ENCODE peak calls at places on chromosomes 12 and 14, in six cellular contexts. K, L, I, G, E and H are unnamed samples.

GRCh38 chr12:2288875-2289274 is 236.1 kb downstream of the CACNA1C start:
- DNase-seq in K (peak), L (no peak), I (no peak), G (no peak), E (no peak), H (no peak)

GRCh38 chr12:69896653-69897381 is 71.8 kb downstream of the MYRFL start:
- DNase-seq in K (no peak), L (no peak), I (no peak), G (no peak), E (no peak), H (no peak)

GRCh38 chr14:101731187-101732080 is 30.1 kb upstream of the PPP2R5C start:
- DNase-seq in K (peak), L (peak), I (peak), G (peak), E (no peak), H (peak)

GRCh38 chr12:103330672-103331071 is 165.1 kb downstream of the C12orf42 start:
- DNase-seq in K (no peak), L (no peak), I (no peak), G (no peak), E (no peak), H (no peak)

GRCh38 chr14:77311217-77311616 is 9.5 kb downstream of the POMT2 start:
- DNase-seq in K (no peak), L (no peak), I (no peak), G (no peak), E (no peak), H (no peak)

GRCh38 chr12:109770104-109770860 is 56.7 kb downstream of the FAM222A start:
- DNase-seq in K (no peak), L (no peak), I (no peak), G (peak), E (no peak), H (no peak)

GRCh38 chr14:91351508-91351853 is 66.1 kb downstream of the CCDC88C start:
- DNase-seq in K (no peak), L (no peak), I (no peak), G (no peak), E (no peak), H (no peak)

GRCh38 chr12:10140001-10140400 is 10.0 kb upstream of the CLEC7A start:
- DNase-seq in K (peak), L (peak), I (no peak), G (peak), E (peak), H (peak)

GRCh38 chr12:52633383-52633782 is 15.0 kb upstream of the KRT73 start:
- DNase-seq in K (no peak), L (no peak), I (no peak), G (no peak), E (no peak), H (peak)

GRCh38 chr14:68692216-68692615 is 100.7 kb downstream of the ZFP36L1 start:
- DNase-seq in K (no peak), L (no peak), I (peak), G (no peak), E (no peak), H (no peak)

GRCh38 chr14:71212093-71212492 is 304.8 kb downstream of the PCNX1 start:
- DNase-seq in K (no peak), L (no peak), I (no peak), G (no peak), E (no peak), H (no peak)

GRCh38 chr14:38255408-38255672 is 553 bp downstream of the CLEC14A start:
- DNase-seq in K (no peak), L (no peak), I (no peak), G (no peak), E (peak), H (no peak)

GRCh38 chr12:56590237-56590830 is 39.8 kb downstream of the BAZ2A start:
- DNase-seq in K (peak), L (no peak), I (no peak), G (no peak), E (no peak), H (peak)